ENCODE peak calls at places on chromosomes 4 and X, in six cellular contexts. F is CD8-positive, alpha-beta memory T cell; X is natural killer cell treated with Interleukin-12 subunit alpha and Interleukin-12 subunit beta and Interleukin-15 and Interleukin-18, amount 100 ng/mL, for 72 hours; L is endodermal cell; M is astrocyte; U is left lobe of liver. Z is an unnamed sample.

GRCh38 chr4:81257021-81257420 is 42.0 kb upstream of the PRKG2 start:
- DNase-seq in F (no peak), X (no peak), L (no peak), M (peak; percentile 53), U (no peak), Z (no peak)

GRCh38 chr4:47543331-47543730 is 58.3 kb downstream of the ATP10D start:
- DNase-seq in F (no peak), X (no peak), L (no peak), M (no peak), U (no peak), Z (no peak)

GRCh38 chr4:177554966-177555574 is 112.8 kb upstream of the AGA start:
- DNase-seq in F (no peak), X (no peak), L (peak; percentile 66), M (no peak), U (no peak), Z (no peak)

GRCh38 chr4:8192748-8193738 is 6.0 kb upstream of the SH3TC1 start:
- DNase-seq in F (peak; percentile 45), X (no peak), L (no peak), M (peak; percentile 34), U (peak; percentile 62), Z (no peak)

GRCh38 chr4:135201081-135201480 is 999.5 kb upstream of the PABPC4L start:
- DNase-seq in F (no peak), X (no peak), L (no peak), M (peak; percentile 74), U (no peak), Z (no peak)

GRCh38 chr4:145618210-145618911 is 824 bp upstream of the MMAA start:
- DNase-seq in F (no peak), X (no peak), L (no peak), M (no peak), U (no peak), Z (no peak)

GRCh38 chrX:31836479-31836878 is 764.6 kb upstream of the FTHL17 start:
- DNase-seq in F (no peak), X (no peak), L (no peak), M (no peak), U (no peak), Z (no peak)

GRCh38 chrX:109629310-109629709 is 4.3 kb upstream of the KCNE5 start:
- DNase-seq in F (no peak), X (no peak), L (no peak), M (no peak), U (no peak), Z (no peak)

GRCh38 chr4:147560632-147561031 is 56.6 kb upstream of the TMEM184C start:
- DNase-seq in F (no peak), X (no peak), L (no peak), M (no peak), U (no peak), Z (no peak)

GRCh38 chrX:6383488-6383887 is 151.4 kb downstream of the VCX3A start:
- DNase-seq in F (no peak), X (no peak), L (peak; percentile 59), M (no peak), U (no peak), Z (no peak)

GRCh38 chr4:11455201-11455835 is 26.6 kb upstream of the HS3ST1 start:
- DNase-seq in F (no peak), X (no peak), L (no peak), M (no peak), U (no peak), Z (no peak)

GRCh38 chr4:7540216-7540615 is 105.5 kb upstream of the PSAPL1 start:
- DNase-seq in F (no peak), X (no peak), L (no peak), M (no peak), U (no peak), Z (no peak)

GRCh38 chr4:6893449-6894085 is 16.1 kb upstream of the TBC1D14 start:
- DNase-seq in F (no peak), X (no peak), L (no peak), M (peak; percentile 44), U (peak; percentile 91), Z (no peak)

GRCh38 chrX:23380581-23380980 is 45.9 kb downstream of the PTCHD1 start:
- DNase-seq in F (no peak), X (no peak), L (peak; percentile 93), M (no peak), U (no peak), Z (no peak)

GRCh38 chr4:108416831-108417230 is 203.5 kb upstream of the RPL34 start:
- DNase-seq in F (no peak), X (no peak), L (no peak), M (no peak), U (no peak), Z (no peak)

GRCh38 chrX:39931554-39932282 is 166.0 kb downstream of the BCOR start:
- DNase-seq in F (no peak), X (no peak), L (no peak), M (no peak), U (no peak), Z (no peak)

GRCh38 chr4:3283916-3284315 is 8.9 kb upstream of the RGS12 start:
- DNase-seq in F (no peak), X (no peak), L (no peak), M (no peak), U (no peak), Z (no peak)

GRCh38 chr4:81565137-81565870 is 93.6 kb upstream of the RASGEF1B start:
- DNase-seq in F (no peak), X (no peak), L (peak; percentile 57), M (no peak), U (peak; percentile 95), Z (no peak)

GRCh38 chr4:825969-826330 is at the start of gene CPLX1:
- DNase-seq in F (no peak), X (peak; percentile 58), L (peak; percentile 76), M (no peak), U (no peak), Z (no peak)

GRCh38 chrX:24081661-24082154 is 27.0 kb downstream of the EIF2S3 start:
- DNase-seq in F (peak; percentile 40), X (no peak), L (peak; percentile 92), M (peak; percentile 27), U (peak; percentile 47), Z (peak; percentile 34)

GRCh38 chrX:151505796-151506195 is 57.7 kb upstream of the PASD1 start:
- DNase-seq in F (no peak), X (no peak), L (peak; percentile 79), M (no peak), U (no peak), Z (no peak)

Z was measured in central memory CD4-positive, alpha-beta T cell.